ENCODE peak calls at places on chromosomes 12 and 14, in eight cellular contexts. H is psoas muscle, T is A673, S is HepG2, D is heart left ventricle, K is neural progenitor cell, A is heart right ventricle, V is spleen. G is an unnamed sample.

GRCh38 chr12:92628476-92628875 is 74.3 kb upstream of the PLEKHG7 start:
- DNase-seq in H (no peak), T (no peak), S (no peak), D (no peak), K (no peak), A (no peak), V (no peak), G (no peak)

GRCh38 chr14:86481105-86481504 is 951.2 kb downstream of the FLRT2 start:
- DNase-seq in H (no peak), T (no peak), S (no peak), D (no peak), K (no peak), A (no peak), V (no peak), G (no peak)

GRCh38 chr14:85799668-85800067 is 269.7 kb downstream of the FLRT2 start:
- DNase-seq in H (no peak), T (no peak), S (no peak), D (no peak), K (no peak), A (no peak), V (no peak), G (no peak)

GRCh38 chr12:71439613-71440392 is at the start of gene LGR5:
- DNase-seq in H (peak; percentile 36), T (peak; percentile 84), S (peak; percentile 85), D (no peak), K (peak; percentile 87), A (peak; percentile 17), V (peak; percentile 73), G (peak; percentile 16)

GRCh38 chr14:78950654-78951053 is 780.5 kb downstream of the NRXN3 start:
- DNase-seq in H (no peak), T (peak; percentile 17), S (no peak), D (no peak), K (no peak), A (no peak), V (no peak), G (no peak)

GRCh38 chr14:32608880-32609279 is 279.8 kb downstream of the AKAP6 start:
- DNase-seq in H (no peak), T (peak; percentile 31), S (no peak), D (no peak), K (peak; percentile 34), A (no peak), V (no peak), G (no peak)

GRCh38 chr14:72753879-72754400 is 140.0 kb downstream of the DPF3 start:
- DNase-seq in H (no peak), T (no peak), S (no peak), D (no peak), K (no peak), A (no peak), V (no peak), G (no peak)

GRCh38 chr14:60079723-60080122 is 12.0 kb upstream of the PCNX4 start:
- DNase-seq in H (no peak), T (peak; percentile 4), S (no peak), D (no peak), K (peak; percentile 37), A (no peak), V (no peak), G (no peak)

GRCh38 chr14:44960646-44961045 is 1.1 kb downstream of the KLHL28 start:
- DNase-seq in H (no peak), T (no peak), S (no peak), D (no peak), K (no peak), A (no peak), V (no peak), G (no peak)

GRCh38 chr12:7127916-7128626 is 618 bp downstream of the RBP5 start:
- DNase-seq in H (no peak), T (no peak), S (peak; percentile 74), D (no peak), K (no peak), A (no peak), V (peak; percentile 73), G (no peak)

GRCh38 chr12:50351120-50352043 is 45.0 kb downstream of the FAM186A start:
- DNase-seq in H (peak; percentile 27), T (peak; percentile 39), S (peak; percentile 45), D (peak; percentile 60), K (no peak), A (peak; percentile 35), V (no peak), G (peak; percentile 20)

GRCh38 chr12:120006248-120006975 is 17.4 kb downstream of the BICDL1 start:
- DNase-seq in H (no peak), T (no peak), S (no peak), D (no peak), K (no peak), A (no peak), V (no peak), G (no peak)

GRCh38 chr14:33774866-33775519 is 175.9 kb downstream of the EGLN3 start:
- DNase-seq in H (no peak), T (no peak), S (no peak), D (no peak), K (no peak), A (no peak), V (no peak), G (no peak)

GRCh38 chr12:95386056-95386455 is 87.9 kb upstream of the METAP2 start:
- DNase-seq in H (no peak), T (no peak), S (no peak), D (no peak), K (no peak), A (no peak), V (no peak), G (no peak)

GRCh38 chr12:11684393-11684792 is 34.9 kb downstream of the ETV6 start:
- DNase-seq in H (no peak), T (no peak), S (no peak), D (no peak), K (no peak), A (no peak), V (no peak), G (no peak)

GRCh38 chr12:52774629-52775250 is 2.4 kb downstream of the KRT76 start:
- DNase-seq in H (no peak), T (no peak), S (no peak), D (no peak), K (no peak), A (no peak), V (no peak), G (no peak)

GRCh38 chr12:68159681-68160304 is at the start of gene IFNG:
- DNase-seq in H (no peak), T (no peak), S (no peak), D (no peak), K (no peak), A (no peak), V (no peak), G (no peak)

GRCh38 chr12:57744194-57744776 is 554 bp upstream of the TSPAN31 start:
- DNase-seq in H (peak; percentile 78), T (no peak), S (no peak), D (peak; percentile 75), K (no peak), A (peak; percentile 64), V (peak; percentile 90), G (peak; percentile 69)

GRCh38 chr12:127810026-127810425 is 456.9 kb upstream of the TMEM132C start:
- DNase-seq in H (no peak), T (peak; percentile 87), S (no peak), D (no peak), K (no peak), A (no peak), V (no peak), G (no peak)

GRCh38 chr12:110658242-110658641 is 30.7 kb downstream of the HVCN1 start:
- DNase-seq in H (no peak), T (no peak), S (no peak), D (no peak), K (no peak), A (no peak), V (no peak), G (no peak)

GRCh38 chr14:51092965-51093364 is 1.9 kb downstream of the TRIM9 start:
- DNase-seq in H (no peak), T (no peak), S (no peak), D (no peak), K (no peak), A (no peak), V (no peak), G (no peak)

GRCh38 chr12:52155048-52155868 is 36.6 kb downstream of the KRT80 start:
- DNase-seq in H (no peak), T (no peak), S (no peak), D (peak; percentile 38), K (no peak), A (peak; percentile 14), V (peak; percentile 55), G (no peak)

GRCh38 chr12:100651108-100651507 is 77.6 kb downstream of the GAS2L3 start:
- DNase-seq in H (no peak), T (no peak), S (no peak), D (no peak), K (no peak), A (no peak), V (no peak), G (no peak)

GRCh38 chr12:94039199-94039840 is 109.1 kb upstream of the PLXNC1 start:
- DNase-seq in H (no peak), T (no peak), S (no peak), D (no peak), K (no peak), A (no peak), V (no peak), G (no peak)

GRCh38 chr14:53278602-53279506 is 125.7 kb upstream of the DDHD1 start:
- DNase-seq in H (no peak), T (no peak), S (peak; percentile 62), D (no peak), K (no peak), A (no peak), V (no peak), G (no peak)
- H3K9me3 ChIP-seq in H (no peaks in the 10 kb centered on the region), T (no peaks in the 10 kb centered on the region), S (no peaks in the 10 kb centered on the region), D (peaks cover 14% of the 10 kb centered on the region), K (no peaks in the 10 kb centered on the region), A (no peaks in the 10 kb centered on the region), V (peaks cover 19% of the 10 kb centered on the region), G (no peaks in the 10 kb centered on the region)

GRCh38 chr12:76375470-76375869 is 27.3 kb upstream of the BBS10 start:
- DNase-seq in H (no peak), T (no peak), S (peak; percentile 5), D (no peak), K (no peak), A (no peak), V (no peak), G (no peak)

GRCh38 chr12:76375939-76376338 is 27.7 kb upstream of the BBS10 start:
- DNase-seq in H (no peak), T (no peak), S (peak; percentile 9), D (no peak), K (no peak), A (no peak), V (no peak), G (no peak)

GRCh38 chr12:76379261-76379660 is 31.0 kb upstream of the BBS10 start:
- DNase-seq in H (no peak), T (no peak), S (no peak), D (no peak), K (no peak), A (no peak), V (no peak), G (no peak)

GRCh38 chr12:76374395-76375020 is 26.3 kb upstream of the BBS10 start:
- DNase-seq in H (no peak), T (no peak), S (no peak), D (no peak), K (no peak), A (no peak), V (no peak), G (no peak)
- H3K27ac ChIP-seq in H (no peak overlapping the region), T (no peak overlapping the region), S (no peak overlapping the region), D (no peak overlapping the region), K (no peak overlapping the region), A (no peak overlapping the region), V (no peak overlapping the region), G (no peak overlapping the region)

GRCh38 chr12:132523576-132524331 is 33.8 kb downstream of the FBRSL1 start:
- DNase-seq in H (peak; percentile 73), T (peak; percentile 60), S (peak; percentile 32), D (peak; percentile 66), K (peak; percentile 75), A (peak; percentile 71), V (peak; percentile 94), G (peak; percentile 82)
- H3K4me3 ChIP-seq in H (no peak overlapping the region), T (no peak overlapping the region), S (no peak overlapping the region), D (no peak overlapping the region), K (no peak overlapping the region), A (no peak overlapping the region), V (no peak overlapping the region), G (no peak overlapping the region)

GRCh38 chr14:105415481-105416428 is 3.9 kb upstream of the MTA1 start:
- DNase-seq in H (no peak), T (no peak), S (no peak), D (no peak), K (no peak), A (no peak), V (no peak), G (no peak)
- H3K9me3 ChIP-seq in H (no peaks in the 10 kb centered on the region), T (no peaks in the 10 kb centered on the region), S (no peaks in the 10 kb centered on the region), D (no peaks in the 10 kb centered on the region), K (no peaks in the 10 kb centered on the region), A (no peaks in the 10 kb centered on the region), V (no peaks in the 10 kb centered on the region), G (no peaks in the 10 kb centered on the region)

G was measured in testis.